ENCODE peak calls at places on chromosome 10, in ten cellular contexts. B is adrenal gland, E is OCI-LY7, U is upper lobe of right lung, A is spleen, C is pancreas, N is heart right ventricle, M is right lobe of liver, K is mammary epithelial cell, P is DND-41. S is an unnamed sample.

GRCh38 chr10:83724471-83725241 is 414.7 kb upstream of the GHITM start:
- DNase-seq in B (no peak), E (no peak), N (no peak), U (no peak), M (no peak), K (no peak), A (no peak), C (no peak), P (no peak), S (no peak)

GRCh38 chr10:15405319-15405718 is 34.2 kb upstream of the FAM171A1 start:
- DNase-seq in E (no peak), N (no peak), U (no peak), P (no peak), A (no peak), B (no peak), K (no peak), C (no peak), M (no peak), S (no peak)

GRCh38 chr10:123948030-123948823 is 56.6 kb upstream of the CPXM2 start:
- DNase-seq in A (no peak), U (no peak), B (no peak), N (no peak), K (peak; percentile 27), C (no peak), E (no peak), P (no peak), M (no peak), S (no peak)

GRCh38 chr10:104842704-104843103 is 201.6 kb downstream of the SORCS3 start:
- DNase-seq in B (no peak), P (no peak), A (no peak), C (no peak), U (no peak), N (no peak), K (no peak), M (no peak), E (no peak), S (no peak)

GRCh38 chr10:17454181-17454800 is at the start of gene ST8SIA6:
- DNase-seq in N (peak; percentile 34), C (peak; percentile 24), A (peak; percentile 87), E (no peak), M (peak; percentile 54), B (peak; percentile 35), K (peak; percentile 42), P (no peak), U (peak; percentile 73), S (no peak)

GRCh38 chr10:44628921-44629320 is 244.0 kb upstream of the CXCL12 start:
- DNase-seq in E (no peak), U (no peak), N (no peak), K (peak; percentile 51), C (no peak), A (no peak), B (peak; percentile 31), P (no peak), M (no peak), S (peak; percentile 53)

GRCh38 chr10:126090911-126091728 is 194.8 kb downstream of the FANK1 start:
- DNase-seq in E (no peak), A (no peak), U (no peak), K (peak; percentile 93), M (no peak), N (no peak), P (no peak), C (no peak), B (peak; percentile 64), S (peak; percentile 98)

GRCh38 chr10:118812393-118812740 is 57.6 kb upstream of the CACUL1 start:
- DNase-seq in C (no peak), E (no peak), U (peak; percentile 20), N (no peak), B (no peak), A (no peak), K (no peak), P (no peak), M (no peak), S (no peak)

GRCh38 chr10:85510682-85511081 is 855.9 kb downstream of the GRID1 start:
- DNase-seq in B (no peak), M (no peak), N (no peak), K (no peak), C (no peak), A (no peak), U (no peak), P (no peak), E (no peak), S (no peak)

GRCh38 chr10:86957471-86958108 is at the start of gene MMRN2:
- DNase-seq in B (no peak), P (no peak), C (no peak), N (peak; percentile 67), A (peak; percentile 80), M (no peak), U (peak; percentile 57), K (no peak), E (no peak), S (no peak)

GRCh38 chr10:48836605-48837004 is 103.0 kb downstream of the LRRC18 start:
- DNase-seq in B (no peak), P (no peak), K (no peak), M (no peak), U (no peak), E (no peak), A (no peak), N (peak; percentile 45), C (no peak), S (no peak)

GRCh38 chr10:126946746-126947145 is 41.5 kb downstream of the DOCK1 start:
- DNase-seq in U (no peak), A (no peak), K (no peak), N (no peak), P (no peak), B (no peak), C (no peak), E (no peak), M (no peak), S (no peak)

GRCh38 chr10:13794982-13795381 is 208.2 kb downstream of the PRPF18 start:
- DNase-seq in U (no peak), M (no peak), P (no peak), C (no peak), B (no peak), K (no peak), A (no peak), N (no peak), E (no peak), S (no peak)

GRCh38 chr10:114654829-114655575 is 3.1 kb downstream of the ABLIM1 start:
- DNase-seq in E (no peak), K (no peak), B (no peak), M (no peak), N (no peak), A (no peak), U (no peak), C (no peak), P (no peak), S (peak; percentile 44)

GRCh38 chr10:71746344-71747037 is 26.8 kb downstream of the VSIR start:
- DNase-seq in P (peak; percentile 30), A (peak; percentile 88), K (no peak), E (peak; percentile 62), B (peak; percentile 48), N (peak; percentile 79), U (no peak), C (peak; percentile 46), M (no peak), S (no peak)
- TF ChIP-seq CTCF in P (peak; percentile 12), A (no peak), K (no peak), E (peak; percentile 55), B (no peak), N (peak; percentile 6), U (peak; percentile 25), C (no peak), M (no peak), S (no peak)

GRCh38 chr10:125079091-125079600 is 81.2 kb downstream of the CTBP2 start:
- DNase-seq in K (no peak), U (peak; percentile 23), M (no peak), C (no peak), E (no peak), B (no peak), P (no peak), N (no peak), A (peak; percentile 49), S (no peak)
- H3K36me3 ChIP-seq in K (peaks cover 4% of the 10 kb centered on the region), U (peaks cover 14% of the 10 kb centered on the region), M (no peaks in the 10 kb centered on the region), C (no peaks in the 10 kb centered on the region), E (no peaks in the 10 kb centered on the region), B (no peaks in the 10 kb centered on the region), P (peaks cover 4% of the 10 kb centered on the region), N (no peaks in the 10 kb centered on the region), A (no peaks in the 10 kb centered on the region), S (peaks cover 18% of the 10 kb centered on the region)

GRCh38 chr10:110858297-110858934 is 13.3 kb upstream of the PDCD4 start:
- DNase-seq in C (no peak), K (no peak), E (no peak), M (no peak), U (no peak), N (no peak), B (no peak), A (no peak), P (no peak), S (no peak)
- H3K4me3 ChIP-seq in C (no peak overlapping the region), K (no peak overlapping the region), E (peak overlapping the region; percentile 11), M (no peak overlapping the region), U (no peak overlapping the region), N (no peak overlapping the region), B (no peak overlapping the region), A (no peak overlapping the region), P (no peak overlapping the region), S (no peak overlapping the region)

GRCh38 chr10:73625884-73626753 is 15.2 kb downstream of the MYOZ1 start:
- DNase-seq in A (peak; percentile 98), K (peak; percentile 96), P (peak; percentile 94), E (peak; percentile 98), N (peak; percentile 94), C (peak; percentile 93), M (peak; percentile 95), B (peak; percentile 96), U (peak; percentile 96), S (peak; percentile 98)

GRCh38 chr10:73627300-73627699 is 14.0 kb downstream of the MYOZ1 start:
- DNase-seq in K (no peak), P (no peak), N (no peak), B (no peak), M (no peak), E (no peak), C (no peak), U (no peak), A (no peak), S (no peak)

GRCh38 chr10:73629165-73629564 is 12.1 kb downstream of the MYOZ1 start:
- DNase-seq in E (no peak), U (no peak), B (no peak), K (no peak), N (no peak), C (no peak), P (no peak), M (no peak), A (no peak), S (no peak)

GRCh38 chr10:73625004-73625883 is 16.0 kb downstream of the MYOZ1 start:
- DNase-seq in B (peak; percentile 23), M (peak; percentile 29), N (no peak), K (peak; percentile 52), U (peak; percentile 68), E (peak; percentile 41), C (no peak), A (peak; percentile 84), P (peak; percentile 27), S (peak; percentile 68)

GRCh38 chr10:73628405-73628804 is 12.9 kb downstream of the MYOZ1 start:
- DNase-seq in B (no peak), K (peak; percentile 31), A (no peak), E (no peak), N (no peak), P (no peak), C (peak; percentile 43), U (no peak), M (no peak), S (peak; percentile 37)
- TF ChIP-seq CTCF in B (no peak), K (no peak), A (no peak), E (no peak), N (no peak), P (no peak), C (no peak), U (no peak), M (no peak), S (no peak)

GRCh38 chr10:77844177-77844576 is 82.4 kb downstream of the DLG5 start:
- DNase-seq in N (no peak), B (no peak), P (no peak), A (peak; percentile 25), U (no peak), M (no peak), E (no peak), K (no peak), C (no peak), S (no peak)
- H3K36me3 ChIP-seq in N (peaks cover 22% of the 10 kb centered on the region), B (no peaks in the 10 kb centered on the region), P (peaks cover 37% of the 10 kb centered on the region), A (no peaks in the 10 kb centered on the region), U (peaks cover 32% of the 10 kb centered on the region), M (no peaks in the 10 kb centered on the region), E (no peaks in the 10 kb centered on the region), K (peaks cover 27% of the 10 kb centered on the region), C (no peaks in the 10 kb centered on the region), S (peaks cover 26% of the 10 kb centered on the region)

S was measured in bronchial epithelial cell.